ENCODE peak calls at places on chromosomes 11 and 22, in ten cellular contexts. H is lung, Z is PC-9, N is pancreas, D is right atrium auricular region, E is psoas muscle, J is right lobe of liver, W is WERI-Rb-1, M is Peyer's patch, C is spleen. T is an unnamed sample.

GRCh38 chr22:41261541-41262249 is 21.0 kb upstream of the CHADL start:
- DNase-seq in H (no peak), Z (no peak), N (no peak), D (no peak), E (no peak), J (no peak), W (no peak), M (no peak), C (no peak), T (no peak)

GRCh38 chr11:37511425-37511933 is 913.4 kb upstream of the RAG2 start:
- DNase-seq in H (no peak), Z (no peak), N (no peak), D (no peak), E (no peak), J (no peak), W (no peak), M (no peak), C (no peak), T (no peak)

GRCh38 chr11:12087075-12087775 is 23.2 kb upstream of the MICAL2 start:
- DNase-seq in H (no peak), Z (peak; percentile 33), N (no peak), D (no peak), E (no peak), J (no peak), W (peak; percentile 24), M (no peak), C (peak; percentile 79), T (peak; percentile 86)

GRCh38 chr11:8722156-8722555 is 39.6 kb downstream of the RPL27A start:
- DNase-seq in H (no peak), Z (no peak), N (no peak), D (no peak), E (no peak), J (no peak), W (no peak), M (no peak), C (no peak), T (no peak)

GRCh38 chr11:78040691-78041379 is 17.8 kb upstream of the KCTD14 start:
- DNase-seq in H (no peak), Z (peak; percentile 54), N (no peak), D (no peak), E (no peak), J (peak; percentile 24), W (no peak), M (no peak), C (no peak), T (peak; percentile 17)

GRCh38 chr11:85118151-85118550 is 509.0 kb downstream of the DLG2 start:
- DNase-seq in H (no peak), Z (no peak), N (no peak), D (no peak), E (no peak), J (no peak), W (peak; percentile 52), M (no peak), C (no peak), T (no peak)

GRCh38 chr11:64123102-64123434 is 42.8 kb downstream of the MACROD1 start:
- DNase-seq in H (peak; percentile 78), Z (no peak), N (peak; percentile 79), D (no peak), E (peak; percentile 91), J (peak; percentile 66), W (no peak), M (no peak), C (no peak), T (no peak)

GRCh38 chr11:117369521-117369920 is 41.9 kb downstream of the CEP164 start:
- DNase-seq in H (no peak), Z (no peak), N (no peak), D (no peak), E (no peak), J (no peak), W (no peak), M (no peak), C (no peak), T (no peak)

GRCh38 chr11:10502770-10503169 is 38.2 kb downstream of the RNF141 start:
- DNase-seq in H (peak; percentile 40), Z (no peak), N (no peak), D (peak; percentile 56), E (no peak), J (no peak), W (no peak), M (no peak), C (peak; percentile 81), T (no peak)

GRCh38 chr11:115616941-115617340 is 112.7 kb upstream of the CADM1 start:
- DNase-seq in H (no peak), Z (no peak), N (peak; percentile 20), D (no peak), E (no peak), J (no peak), W (no peak), M (no peak), C (no peak), T (no peak)

GRCh38 chr11:61474234-61474633 is 34.3 kb upstream of the LRRC10B start:
- DNase-seq in H (no peak), Z (no peak), N (no peak), D (no peak), E (no peak), J (no peak), W (no peak), M (no peak), C (no peak), T (no peak)
- H3K27ac ChIP-seq in H (no peak overlapping the region), Z (no peak overlapping the region), N (no peak overlapping the region), D (peak overlapping the region; percentile 36), E (peak overlapping the region; percentile 92), J (no peak overlapping the region), W (no peak overlapping the region), M (peak overlapping the region; percentile 14), C (no peak overlapping the region), T (no peak overlapping the region)

GRCh38 chr22:49197500-49197899 is 630.2 kb downstream of the BRD1 start:
- DNase-seq in H (no peak), Z (no peak), N (no peak), D (no peak), E (no peak), J (peak; percentile 12), W (no peak), M (no peak), C (peak; percentile 60), T (no peak)

GRCh38 chr22:49201046-49201970 is 626.4 kb downstream of the BRD1 start:
- DNase-seq in H (no peak), Z (no peak), N (no peak), D (peak; percentile 16), E (no peak), J (peak; percentile 7), W (peak; percentile 4), M (no peak), C (peak; percentile 56), T (no peak)

GRCh38 chr22:49197986-49198704 is 629.5 kb downstream of the BRD1 start:
- DNase-seq in H (no peak), Z (no peak), N (peak; percentile 0), D (no peak), E (no peak), J (peak; percentile 10), W (no peak), M (no peak), C (no peak), T (no peak)

GRCh38 chr22:49199224-49199623 is 628.4 kb downstream of the BRD1 start:
- DNase-seq in H (no peak), Z (no peak), N (peak; percentile 1), D (no peak), E (no peak), J (peak; percentile 2), W (no peak), M (no peak), C (peak; percentile 30), T (no peak)

GRCh38 chr22:49198705-49199084 is 629.0 kb downstream of the BRD1 start:
- DNase-seq in H (no peak), Z (no peak), N (peak; percentile 9), D (no peak), E (no peak), J (peak; percentile 11), W (no peak), M (no peak), C (no peak), T (no peak)
- H3K9me3 ChIP-seq in H (no peaks in the 10 kb centered on the region), Z (no peaks in the 10 kb centered on the region), N (no peaks in the 10 kb centered on the region), D (no peaks in the 10 kb centered on the region), E (no peaks in the 10 kb centered on the region), J (no peaks in the 10 kb centered on the region), W (no peaks in the 10 kb centered on the region), M (no peaks in the 10 kb centered on the region), C (no peaks in the 10 kb centered on the region), T (no peaks in the 10 kb centered on the region)

DNA sequence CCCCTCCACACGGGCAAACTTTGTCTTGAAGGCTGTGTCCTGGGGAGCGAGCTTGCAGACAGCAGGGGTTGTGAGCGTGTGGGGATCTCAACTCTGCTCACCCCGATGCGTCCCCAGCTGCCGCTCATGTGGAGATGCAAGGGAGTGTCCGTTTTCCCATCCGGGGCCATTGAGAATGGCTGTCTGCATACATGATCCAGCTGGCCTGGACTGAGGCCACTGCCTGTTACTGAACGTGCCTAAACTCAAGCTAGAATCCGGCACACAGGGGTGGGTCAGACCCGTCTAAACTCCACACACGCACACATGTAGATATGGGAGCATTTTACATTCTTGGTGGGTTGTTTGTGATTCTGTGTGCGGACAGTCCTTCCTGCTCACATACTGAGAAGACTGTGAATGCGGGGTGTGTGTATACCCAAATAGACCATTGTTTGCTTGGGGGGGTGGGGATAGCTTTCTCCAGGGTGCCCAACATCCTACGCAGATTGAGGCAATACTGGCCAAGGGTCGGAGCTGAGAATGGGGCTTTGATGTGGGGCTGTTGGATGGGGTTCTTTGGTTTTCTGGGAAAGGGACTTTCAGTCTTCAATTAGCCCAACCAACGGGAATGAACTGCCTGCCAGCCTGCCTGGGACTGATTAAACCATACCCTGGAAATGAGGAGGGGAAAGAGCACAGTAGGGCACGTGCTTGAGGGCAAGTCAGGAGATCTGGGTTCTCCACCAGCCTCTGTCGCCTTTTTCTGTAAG is 60.4 kb downstream of the ST3GAL4 start:
- DNase-seq in H (peak; percentile 67), Z (no peak), N (peak; percentile 37), D (peak; percentile 92), E (peak; percentile 77), J (no peak), W (no peak), M (no peak), C (no peak), T (no peak)
- H3K27ac ChIP-seq in H (peak overlapping the region; percentile 89), Z (no peak overlapping the region), N (peak overlapping the region; percentile 53), D (peak overlapping the region; percentile 94), E (peak overlapping the region; percentile 71), J (peak overlapping the region; percentile 37), W (no peak overlapping the region), M (peak overlapping the region; percentile 86), C (peak overlapping the region; percentile 80), T (no peak overlapping the region)

GRCh38 chr22:43488937-43489336 is 77.1 kb downstream of the MPPED1 start:
- DNase-seq in H (no peak), Z (no peak), N (no peak), D (no peak), E (no peak), J (no peak), W (no peak), M (no peak), C (no peak), T (no peak)

GRCh38 chr22:43487311-43488030 is 75.7 kb downstream of the MPPED1 start:
- DNase-seq in H (no peak), Z (no peak), N (no peak), D (no peak), E (no peak), J (no peak), W (peak; percentile 84), M (no peak), C (no peak), T (no peak)

GRCh38 chr22:43485717-43486116 is 73.9 kb downstream of the MPPED1 start:
- DNase-seq in H (no peak), Z (no peak), N (no peak), D (no peak), E (no peak), J (no peak), W (no peak), M (no peak), C (no peak), T (no peak)

GRCh38 chr22:43490311-43490710 is 78.5 kb downstream of the MPPED1 start:
- DNase-seq in H (no peak), Z (no peak), N (no peak), D (no peak), E (no peak), J (no peak), W (no peak), M (no peak), C (no peak), T (no peak)

GRCh38 chr22:43488031-43488892 is 76.4 kb downstream of the MPPED1 start:
- DNase-seq in H (no peak), Z (no peak), N (no peak), D (no peak), E (no peak), J (no peak), W (peak; percentile 30), M (no peak), C (no peak), T (no peak)
- H3K9me3 ChIP-seq in H (no peaks in the 10 kb centered on the region), Z (no peaks in the 10 kb centered on the region), N (no peaks in the 10 kb centered on the region), D (no peaks in the 10 kb centered on the region), E (no peaks in the 10 kb centered on the region), J (no peaks in the 10 kb centered on the region), W (no peaks in the 10 kb centered on the region), M (no peaks in the 10 kb centered on the region), C (no peaks in the 10 kb centered on the region), T (no peaks in the 10 kb centered on the region)

T was measured in CD4-positive, CD25-positive, alpha-beta regulatory T cell.